ENCODE peak calls at places on chromosomes 5 and 9, in seven cellular contexts. I is HCT116, L is SK-N-SH, M is HepG2, U is H1, W is K562, N is GM12878. J is an unnamed sample.
A peak's percentile ranks its signal among the peaks of the same experiment; 100 is the strongest.

GRCh38 chr5:181100121-181101015 is 30.6 kb downstream of the OR2V1 start:
- DNase-seq in I (no peak), L (peak; percentile 46), M (no peak), U (peak; percentile 59), W (peak; percentile 68), N (no peak), J (no peak)

GRCh38 chr9:27094640-27095039 is 14.4 kb upstream of the TEK start:
- DNase-seq in I (no peak), L (no peak), M (no peak), U (no peak), W (no peak), N (no peak), J (no peak)

GRCh38 chr9:117091529-117091928 is 323.3 kb downstream of the ASTN2 start:
- DNase-seq in I (no peak), L (no peak), M (no peak), U (no peak), W (no peak), N (no peak), J (no peak)

GRCh38 chr9:125815568-125815967 is 68.4 kb downstream of the PBX3 start:
- DNase-seq in I (peak; percentile 51), L (no peak), M (no peak), U (no peak), W (no peak), N (no peak), J (peak; percentile 15)

GRCh38 chr9:114082017-114082735 is 4.1 kb upstream of the AMBP start:
- DNase-seq in I (peak; percentile 70), L (peak; percentile 86), M (peak; percentile 98), U (peak; percentile 97), W (peak; percentile 85), N (peak; percentile 25), J (peak; percentile 50)

GRCh38 chr5:147616401-147616800 is 106.5 kb upstream of the DPYSL3 start:
- DNase-seq in I (no peak), L (no peak), M (no peak), U (no peak), W (no peak), N (no peak), J (no peak)

GRCh38 chr9:126652140-126652558 is 38.4 kb downstream of the LMX1B start:
- DNase-seq in I (no peak), L (no peak), M (no peak), U (no peak), W (no peak), N (no peak), J (no peak)

GRCh38 chr9:131732061-131732526 is 7.8 kb downstream of the RAPGEF1 start:
- DNase-seq in I (no peak), L (no peak), M (peak; percentile 59), U (no peak), W (no peak), N (no peak), J (no peak)

GRCh38 chr9:130414081-130414731 is 30.6 kb upstream of the ASS1 start:
- DNase-seq in I (no peak), L (no peak), M (no peak), U (no peak), W (no peak), N (no peak), J (no peak)

GRCh38 chr9:136587145-136587943 is 41.5 kb upstream of the NOTCH1 start:
- DNase-seq in I (no peak), L (peak; percentile 87), M (no peak), U (peak; percentile 85), W (peak; percentile 92), N (no peak), J (no peak)

GRCh38 chr5:161572914-161573313 is 26.4 kb upstream of the GABRB2 start:
- DNase-seq in I (no peak), L (no peak), M (no peak), U (no peak), W (no peak), N (no peak), J (no peak)

GRCh38 chr9:79581388-79581787 is 9.6 kb downstream of the TLE4 start:
- DNase-seq in I (no peak), L (no peak), M (no peak), U (no peak), W (peak; percentile 29), N (no peak), J (no peak)

GRCh38 chr5:6837095-6837494 is 123.9 kb downstream of the TENT4A start:
- DNase-seq in I (no peak), L (no peak), M (no peak), U (no peak), W (no peak), N (no peak), J (no peak)

GRCh38 chr5:28766565-28767158 is 1728.3 kb upstream of the CDH9 start:
- DNase-seq in I (peak; percentile 16), L (peak; percentile 1), M (peak; percentile 18), U (no peak), W (peak; percentile 52), N (no peak), J (peak; percentile 27)

GRCh38 chr5:164600166-164600715 is 1094.8 kb downstream of the MAT2B start:
- DNase-seq in I (no peak), L (no peak), M (no peak), U (no peak), W (no peak), N (no peak), J (no peak)

GRCh38 chr9:12968093-12968492 is 193.3 kb downstream of the LURAP1L start:
- DNase-seq in I (no peak), L (no peak), M (no peak), U (no peak), W (peak; percentile 2), N (no peak), J (no peak)

GRCh38 chr5:75601996-75602395 is 9.3 kb upstream of the ANKDD1B start:
- DNase-seq in I (no peak), L (no peak), M (no peak), U (no peak), W (no peak), N (no peak), J (no peak)

GRCh38 chr5:55601209-55601618 is 66.5 kb upstream of the PLPP1 start:
- DNase-seq in I (no peak), L (no peak), M (peak; percentile 93), U (peak; percentile 32), W (no peak), N (no peak), J (no peak)

GRCh38 chr9:137486545-137487453 is 27.7 kb upstream of the NSMF start:
- DNase-seq in I (no peak), L (peak; percentile 30), M (no peak), U (no peak), W (no peak), N (no peak), J (no peak)

DNA sequence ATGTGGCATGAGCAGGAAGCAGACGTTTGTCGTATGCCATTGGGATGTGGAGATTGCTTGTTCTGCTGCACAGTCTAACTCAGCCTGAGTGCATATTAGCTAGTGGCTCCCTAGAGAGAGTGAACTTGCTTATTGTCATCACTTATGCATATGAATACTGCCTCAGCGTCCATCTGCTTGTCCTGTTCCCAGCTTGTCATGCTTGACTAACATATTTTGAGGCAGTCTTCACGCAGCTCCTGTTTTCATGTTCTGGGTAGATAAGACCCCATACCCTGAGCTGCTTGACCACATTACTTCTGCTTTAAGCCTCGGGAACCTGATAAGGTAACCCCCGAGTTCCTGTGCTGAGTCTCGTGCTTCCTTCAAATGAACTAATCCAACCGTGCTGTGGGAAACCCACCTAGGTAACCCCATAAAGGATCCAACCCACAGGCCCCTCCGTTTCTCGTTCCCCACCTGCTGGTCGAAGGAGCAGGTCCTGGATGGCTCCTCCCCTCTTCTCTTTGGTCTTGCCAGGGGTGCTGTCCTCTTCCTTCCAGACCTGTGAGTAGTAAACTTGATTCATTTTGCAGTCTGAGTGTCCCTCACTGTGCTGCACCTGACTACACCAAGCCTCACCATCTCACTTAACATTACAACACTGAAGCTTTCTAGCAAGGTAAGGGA is 25.0 kb downstream of the ANKRD33B start:
- DNase-seq in I (no peak), L (no peak), M (no peak), U (no peak), W (peak; percentile 98), N (no peak), J (no peak)
- H3K4me1 ChIP-seq in I (peaks cover 51% of the 10 kb centered on the region), L (peaks cover 5% of the 10 kb centered on the region), M (no peaks in the 10 kb centered on the region), U (peaks cover 14% of the 10 kb centered on the region), W (peaks cover 33% of the 10 kb centered on the region), N (peaks cover 82% of the 10 kb centered on the region), J (peaks cover 41% of the 10 kb centered on the region)

GRCh38 chr5:51678335-51678734 is 295.1 kb downstream of the ISL1 start:
- DNase-seq in I (no peak), L (peak; percentile 38), M (no peak), U (no peak), W (no peak), N (no peak), J (no peak)
- TF ChIP-seq SIN3A in I (no peak), L (no peak), M (no peak), U (no peak), W (no peak), N (no peak), J (no peak)

GRCh38 chr5:124741711-124742496 is 4.5 kb downstream of the ZNF608 start:
- DNase-seq in I (peak; percentile 75), L (no peak), M (no peak), U (peak; percentile 28), W (no peak), N (no peak), J (no peak)

GRCh38 chr5:124740991-124741583 is 5.4 kb downstream of the ZNF608 start:
- DNase-seq in I (no peak), L (no peak), M (no peak), U (no peak), W (no peak), N (no peak), J (no peak)

GRCh38 chr5:124738751-124739559 is 7.5 kb downstream of the ZNF608 start:
- DNase-seq in I (no peak), L (peak; percentile 81), M (no peak), U (no peak), W (no peak), N (no peak), J (no peak)

GRCh38 chr5:124737651-124738050 is 8.8 kb downstream of the ZNF608 start:
- DNase-seq in I (no peak), L (no peak), M (no peak), U (no peak), W (no peak), N (no peak), J (no peak)

DNA sequence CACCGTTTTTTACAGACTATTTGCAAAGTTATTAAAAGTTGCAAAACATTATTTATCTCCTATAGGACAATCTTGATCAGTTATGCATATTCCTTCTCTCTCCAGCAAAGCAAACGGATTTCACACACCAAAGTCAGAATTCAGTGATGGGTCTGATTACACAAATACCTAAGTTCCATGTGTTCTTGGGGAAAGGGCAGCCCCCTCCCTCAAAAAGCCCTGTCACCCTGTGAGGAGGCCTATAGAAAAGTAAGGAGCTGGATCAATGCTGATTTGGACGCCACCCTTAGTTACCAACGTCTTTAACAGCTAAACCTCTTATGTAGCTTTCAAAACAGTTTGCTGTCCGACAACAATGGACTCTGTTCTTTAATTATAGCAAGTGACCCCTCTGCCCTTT is 6.4 kb downstream of the ZNF608 start:
- DNase-seq in I (no peak), L (no peak), M (no peak), U (no peak), W (no peak), N (no peak), J (no peak)
- H3K4me1 ChIP-seq in I (peaks cover 64% of the 10 kb centered on the region), L (peaks cover 60% of the 10 kb centered on the region), M (peaks cover 60% of the 10 kb centered on the region), U (peaks cover 13% of the 10 kb centered on the region), W (peaks cover 10% of the 10 kb centered on the region), N (peaks cover 3% of the 10 kb centered on the region), J (peaks cover 70% of the 10 kb centered on the region)

DNA sequence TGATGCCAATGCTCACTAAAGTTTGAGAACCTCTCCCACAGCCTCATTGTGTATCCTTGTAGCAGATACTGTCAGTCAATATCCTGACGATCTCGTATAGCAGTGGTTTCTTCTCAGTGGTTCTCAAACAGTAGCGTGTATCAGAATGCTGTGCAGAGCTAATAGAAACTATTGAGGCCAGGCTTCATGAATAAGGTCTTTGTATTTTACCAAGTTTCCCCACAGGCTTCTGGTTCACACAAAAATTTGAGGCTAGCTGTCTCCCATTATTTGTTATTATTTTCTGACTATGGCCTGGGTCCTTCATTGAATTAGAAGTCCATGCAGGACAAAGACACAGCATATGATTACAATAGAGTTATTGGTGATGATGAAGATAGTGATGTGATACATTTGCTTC is 200.2 kb upstream of the PIK3R1 start:
- DNase-seq in I (no peak), L (no peak), M (no peak), U (no peak), W (no peak), N (no peak), J (no peak)
- TF ChIP-seq SIN3A in I (no peak), L (no peak), M (no peak), U (no peak), W (no peak), N (no peak), J (no peak)